ENCODE peak calls at places on chromosomes 5 and 9, in eight cellular contexts. S, X, I, H, G, B, Q and T are unnamed samples.

GRCh38 chr5:68347549-68347948 is 132.0 kb downstream of the PIK3R1 start:
- DNase-seq in S (no peak), X (no peak), I (no peak), H (no peak), G (no peak), B (no peak), Q (no peak), T (no peak)

GRCh38 chr5:102796014-102796413 is 40.9 kb downstream of the PAM start:
- DNase-seq in S (no peak), X (no peak), I (no peak), H (no peak), G (no peak), B (peak; percentile 16), Q (no peak), T (no peak)

GRCh38 chr5:10289353-10289752 is 18.3 kb downstream of the CMBL start:
- DNase-seq in S (no peak), X (no peak), I (no peak), H (no peak), G (no peak), B (peak; percentile 52), Q (no peak), T (no peak)

GRCh38 chr5:176405656-176406435 is 10.5 kb downstream of the CLTB start:
- DNase-seq in S (no peak), X (no peak), I (no peak), H (no peak), G (no peak), B (no peak), Q (no peak), T (no peak)

GRCh38 chr9:92949266-92949982 is 2.1 kb downstream of the FGD3 start:
- DNase-seq in S (no peak), X (no peak), I (no peak), H (no peak), G (no peak), B (no peak), Q (no peak), T (no peak)

GRCh38 chr9:72305102-72305546 is 59.9 kb downstream of the ZFAND5 start:
- DNase-seq in S (no peak), X (no peak), I (peak; percentile 72), H (peak; percentile 92), G (peak; percentile 56), B (peak; percentile 61), Q (peak; percentile 36), T (peak; percentile 69)

GRCh38 chr9:73061131-73061530 is 90.5 kb upstream of the ANXA1 start:
- DNase-seq in S (no peak), X (no peak), I (no peak), H (no peak), G (no peak), B (no peak), Q (no peak), T (no peak)

GRCh38 chr9:105690742-105691141 is 3.6 kb upstream of the TMEM38B start:
- DNase-seq in S (no peak), X (no peak), I (no peak), H (peak; percentile 22), G (no peak), B (peak; percentile 42), Q (no peak), T (peak; percentile 43)

GRCh38 chr5:111829701-111830100 is 72.7 kb upstream of the NREP start:
- DNase-seq in S (peak; percentile 75), X (peak; percentile 76), I (no peak), H (peak; percentile 77), G (no peak), B (peak; percentile 67), Q (peak; percentile 31), T (peak; percentile 77)

GRCh38 chr9:127177221-127177620 is 54.8 kb upstream of the ANGPTL2 start:
- DNase-seq in S (no peak), X (no peak), I (peak; percentile 28), H (no peak), G (no peak), B (no peak), Q (no peak), T (no peak)

DNA sequence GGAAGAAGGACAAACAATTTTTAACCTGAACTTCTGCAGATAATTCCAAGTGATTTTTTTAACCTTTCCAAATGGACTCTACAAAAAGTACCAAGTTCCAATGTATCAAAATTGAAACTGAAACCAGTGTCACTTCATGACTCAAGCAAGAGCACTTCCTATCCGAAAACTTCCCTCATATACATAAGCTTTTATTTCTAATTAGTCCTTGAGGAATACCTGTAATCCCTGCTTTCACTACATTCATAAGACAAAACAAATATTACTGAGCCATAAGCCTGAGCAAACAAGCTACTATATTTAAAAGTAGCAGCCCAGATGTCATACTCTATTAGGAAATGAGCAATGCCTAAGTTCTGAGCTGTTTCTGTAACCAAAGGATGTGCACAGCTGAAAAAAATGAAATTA is 224.4 kb downstream of the EBF1 start:
- DNase-seq in S (no peak), X (peak; percentile 37), I (no peak), H (peak; percentile 4), G (no peak), B (peak; percentile 32), Q (no peak), T (peak; percentile 20)
- H3K4me3 ChIP-seq in S (no peak overlapping the region), X (no peak overlapping the region), I (peak overlapping the region; percentile 15), H (no peak overlapping the region), G (no peak overlapping the region), B (peak overlapping the region; percentile 33), Q (no peak overlapping the region), T (no peak overlapping the region)

GRCh38 chr5:131633830-131634229 is 1.2 kb downstream of the RAPGEF6 start:
- DNase-seq in S (no peak), X (no peak), I (no peak), H (no peak), G (no peak), B (no peak), Q (no peak), T (no peak)

GRCh38 chr5:131637694-131638093 is 2.7 kb upstream of the RAPGEF6 start:
- DNase-seq in S (no peak), X (no peak), I (no peak), H (no peak), G (no peak), B (no peak), Q (no peak), T (no peak)

GRCh38 chr5:131634666-131634995 is 398 bp downstream of the RAPGEF6 start:
- DNase-seq in S (no peak), X (peak; percentile 56), I (no peak), H (peak; percentile 46), G (peak; percentile 66), B (peak; percentile 52), Q (no peak), T (peak; percentile 50)

GRCh38 chr5:131635755-131636479 is 888 bp upstream of the RAPGEF6 start:
- DNase-seq in S (no peak), X (no peak), I (no peak), H (no peak), G (no peak), B (peak; percentile 36), Q (no peak), T (peak; percentile 52)

GRCh38 chr5:131634996-131635754 is at the start of gene RAPGEF6:
- DNase-seq in S (peak; percentile 98), X (peak; percentile 100), I (peak; percentile 98), H (peak; percentile 100), G (peak; percentile 99), B (peak; percentile 100), Q (peak; percentile 100), T (peak; percentile 100)
- TF ChIP-seq CTCF in S (no peak), X (peak; percentile 5), I (no peak), H (no peak), G (peak; percentile 42), B (no peak), Q (no peak), T (no peak)

GRCh38 chr9:101030022-101030391 is 1.5 kb downstream of the PLPPR1 start:
- DNase-seq in S (no peak), X (no peak), I (no peak), H (no peak), G (no peak), B (no peak), Q (no peak), T (no peak)
- H3K4me3 ChIP-seq in S (no peak overlapping the region), X (no peak overlapping the region), I (no peak overlapping the region), H (no peak overlapping the region), G (no peak overlapping the region), B (no peak overlapping the region), Q (no peak overlapping the region), T (no peak overlapping the region)

GRCh38 chr5:32057157-32058096 is 116.7 kb downstream of the GOLPH3 start:
- DNase-seq in S (no peak), X (no peak), I (no peak), H (no peak), G (no peak), B (peak; percentile 21), Q (no peak), T (peak; percentile 45)

GRCh38 chr5:32058101-32058500 is 116.0 kb downstream of the GOLPH3 start:
- DNase-seq in S (no peak), X (no peak), I (no peak), H (no peak), G (no peak), B (no peak), Q (no peak), T (no peak)

GRCh38 chr5:32059779-32060178 is 114.3 kb downstream of the GOLPH3 start:
- DNase-seq in S (no peak), X (peak; percentile 20), I (no peak), H (no peak), G (no peak), B (no peak), Q (no peak), T (no peak)

GRCh38 chr5:32055891-32056866 is 117.9 kb downstream of the GOLPH3 start:
- DNase-seq in S (no peak), X (no peak), I (no peak), H (no peak), G (no peak), B (no peak), Q (no peak), T (no peak)

DNA sequence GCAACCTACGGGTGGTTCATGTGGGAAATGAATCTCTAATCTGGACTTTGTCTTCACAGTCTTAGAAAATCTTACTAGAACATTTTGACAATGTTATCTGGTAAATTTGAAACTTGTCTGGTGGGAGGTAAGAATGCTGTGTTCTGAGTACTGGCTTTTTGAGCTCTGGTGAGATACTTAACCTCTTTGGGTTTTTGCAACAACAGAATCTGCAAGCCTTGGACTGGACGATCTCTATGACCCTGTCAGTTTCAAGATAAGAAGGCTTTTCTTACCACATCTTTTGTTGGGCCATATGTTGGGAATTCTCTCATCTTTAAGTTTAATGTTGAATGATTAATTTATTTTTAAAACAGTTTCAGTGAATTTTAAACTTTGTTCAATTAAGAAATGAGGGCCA is 112.9 kb downstream of the GOLPH3 start:
- DNase-seq in S (no peak), X (no peak), I (no peak), H (no peak), G (no peak), B (no peak), Q (no peak), T (no peak)
- TF ChIP-seq CTCF in S (no peak), X (no peak), I (no peak), H (no peak), G (no peak), B (no peak), Q (no peak), T (no peak)

DNA sequence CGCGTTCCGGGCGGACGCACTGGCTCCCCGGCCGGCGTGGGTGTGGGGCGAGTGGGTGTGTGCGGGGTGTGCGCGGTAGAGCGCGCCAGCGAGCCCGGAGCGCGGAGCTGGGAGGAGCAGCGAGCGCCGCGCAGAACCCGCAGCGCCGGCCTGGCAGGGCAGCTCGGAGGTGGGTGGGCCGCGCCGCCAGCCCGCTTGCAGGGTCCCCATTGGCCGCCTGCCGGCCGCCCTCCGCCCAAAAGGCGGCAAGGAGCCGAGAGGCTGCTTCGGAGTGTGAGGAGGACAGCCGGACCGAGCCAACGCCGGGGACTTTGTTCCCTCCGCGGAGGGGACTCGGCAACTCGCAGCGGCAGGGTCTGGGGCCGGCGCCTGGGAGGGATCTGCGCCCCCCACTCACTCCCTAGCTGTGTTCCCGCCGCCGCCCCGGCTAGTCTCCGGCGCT is at the start of gene DAPK1:
- DNase-seq in S (no peak), X (peak; percentile 32), I (peak; percentile 78), H (no peak), G (no peak), B (peak; percentile 66), Q (no peak), T (peak; percentile 53)
- H3K4me3 ChIP-seq in S (peak within 1 kb of the TSS; percentile 73), X (peak within 1 kb of the TSS; percentile 57), I (peak within 1 kb of the TSS; percentile 87), H (peak within 1 kb of the TSS; percentile 34), G (peak within 1 kb of the TSS; percentile 39), B (peak within 1 kb of the TSS; percentile 62), Q (peak within 1 kb of the TSS; percentile 42), T (peak within 1 kb of the TSS; percentile 71)